ENCODE peak calls at places on chromosomes 16 and 17, in four cellular contexts. Q is HEK293T; P is stimulated activated CD4-positive, alpha-beta T cell treated with anti-CD3 and anti-CD28 coated beads, TNF-alpha, amount 100 ng/mL, for 48 hours; N is activated CD4-positive, alpha-beta T cell treated with anti-CD3 and anti-CD28 coated beads for 24 hours. K is an unnamed sample.

GRCh38 chr17:28008526-28008925 is 34.0 kb upstream of the NLK start:
- DNase-seq in Q (peak), P (no peak), N (no peak), K (no peak)

GRCh38 chr16:19168173-19169080 is at the start of gene SYT17:
- DNase-seq in Q (peak), P (no peak), N (no peak), K (peak)

GRCh38 chr17:64056269-64057005 is 36.0 kb upstream of the ICAM2 start:
- DNase-seq in Q (no peak), P (no peak), N (no peak), K (no peak)

GRCh38 chr17:33371377-33371776 is 78.3 kb upstream of the ASIC2 start:
- DNase-seq in Q (no peak), P (no peak), N (no peak), K (no peak)

GRCh38 chr16:68644715-68645493 is at the start of gene CDH3:
- DNase-seq in Q (peak), P (peak), N (no peak), K (no peak)

GRCh38 chr16:82317411-82318168 is 147.6 kb upstream of the MPHOSPH6 start:
- DNase-seq in Q (no peak), P (no peak), N (no peak), K (no peak)

GRCh38 chr17:42210046-42210445 is 15.8 kb upstream of the GHDC start:
- DNase-seq in Q (no peak), P (no peak), N (no peak), K (no peak)

GRCh38 chr17:40557531-40558299 is 7.6 kb downstream of the CCR7 start:
- DNase-seq in Q (no peak), P (no peak), N (no peak), K (peak)

GRCh38 chr17:36149296-36149820 is 27.1 kb downstream of the TBC1D3B start:
- DNase-seq in Q (peak), P (no peak), N (no peak), K (no peak)

GRCh38 chr16:83995756-83996155 is 27.7 kb downstream of the NECAB2 start:
- DNase-seq in Q (no peak), P (no peak), N (no peak), K (no peak)